ENCODE peak calls at places on chromosomes 6 and 20, in ten cellular contexts. J is hepatocyte, I is iPS DF 6.9, Y is neural progenitor cell, X is mesendoderm, N is IMR-90, Q is upper lobe of right lung, M is Peyer's patch, D is lower lobe of right lung, K is Karpas-422. T is an unnamed sample.

GRCh38 chr20:7608246-7608645 is 332.0 kb downstream of the HAO1 start:
- DNase-seq in J (no peak), I (no peak), Y (peak; percentile 37), X (peak; percentile 19), N (no peak), Q (no peak), M (no peak), D (no peak), K (no peak), T (no peak)

GRCh38 chr6:101015541-101015940 is 134.4 kb upstream of the ASCC3 start:
- DNase-seq in J (no peak), I (no peak), Y (no peak), X (no peak), N (no peak), Q (no peak), M (no peak), D (no peak), K (no peak), T (no peak)

GRCh38 chr6:161133973-161134372 is 139.9 kb downstream of the AGPAT4 start:
- DNase-seq in J (no peak), I (no peak), Y (no peak), X (no peak), N (no peak), Q (no peak), M (no peak), D (no peak), K (no peak), T (no peak)

GRCh38 chr20:31842471-31843157 is 2.8 kb downstream of the FOXS1 start:
- DNase-seq in J (no peak), I (no peak), Y (peak; percentile 47), X (no peak), N (peak; percentile 59), Q (no peak), M (no peak), D (no peak), K (no peak), T (no peak)

GRCh38 chr6:105250523-105250922 is 70.7 kb upstream of the POPDC3 start:
- DNase-seq in J (peak; percentile 46), I (no peak), Y (no peak), X (no peak), N (no peak), Q (no peak), M (no peak), D (no peak), K (no peak), T (no peak)

GRCh38 chr6:15818491-15818890 is 155.7 kb upstream of the DTNBP1 start:
- DNase-seq in J (no peak), I (no peak), Y (no peak), X (no peak), N (no peak), Q (no peak), M (no peak), D (no peak), K (no peak), T (no peak)

GRCh38 chr20:53104889-53105288 is 132.7 kb downstream of the TSHZ2 start:
- DNase-seq in J (no peak), I (no peak), Y (no peak), X (no peak), N (no peak), Q (no peak), M (no peak), D (no peak), K (no peak), T (no peak)

GRCh38 chr20:3739054-3739925 is 6.8 kb downstream of the HSPA12B start:
- DNase-seq in J (peak; percentile 3), I (no peak), Y (no peak), X (no peak), N (no peak), Q (no peak), M (no peak), D (no peak), K (no peak), T (no peak)

GRCh38 chr6:17902953-17903352 is 84.5 kb downstream of the KIF13A start:
- DNase-seq in J (no peak), I (no peak), Y (no peak), X (no peak), N (no peak), Q (no peak), M (no peak), D (no peak), K (no peak), T (no peak)

GRCh38 chr6:13769655-13770053 is 44.7 kb downstream of the MCUR1 start:
- DNase-seq in J (no peak), I (peak; percentile 20), Y (no peak), X (no peak), N (no peak), Q (no peak), M (no peak), D (no peak), K (no peak), T (no peak)

GRCh38 chr6:9205645-9206044 is 770.3 kb upstream of the SLC35B3 start:
- DNase-seq in J (no peak), I (no peak), Y (no peak), X (no peak), N (no peak), Q (no peak), M (no peak), D (no peak), K (no peak), T (no peak)

GRCh38 chr20:47080365-47080764 is 185.7 kb downstream of the EYA2 start:
- DNase-seq in J (no peak), I (no peak), Y (no peak), X (no peak), N (no peak), Q (no peak), M (no peak), D (no peak), K (no peak), T (no peak)

GRCh38 chr6:4291453-4292403 is 156.4 kb upstream of the ECI2 start:
- DNase-seq in J (peak; percentile 26), I (no peak), Y (no peak), X (peak; percentile 31), N (peak; percentile 75), Q (no peak), M (no peak), D (no peak), K (no peak), T (no peak)

GRCh38 chr6:36962874-36963273 is 8.3 kb downstream of the PI16 start:
- DNase-seq in J (peak; percentile 55), I (peak; percentile 85), Y (peak; percentile 89), X (peak; percentile 96), N (peak; percentile 51), Q (peak; percentile 76), M (peak; percentile 58), D (peak; percentile 84), K (peak; percentile 87), T (peak; percentile 85)

DNA sequence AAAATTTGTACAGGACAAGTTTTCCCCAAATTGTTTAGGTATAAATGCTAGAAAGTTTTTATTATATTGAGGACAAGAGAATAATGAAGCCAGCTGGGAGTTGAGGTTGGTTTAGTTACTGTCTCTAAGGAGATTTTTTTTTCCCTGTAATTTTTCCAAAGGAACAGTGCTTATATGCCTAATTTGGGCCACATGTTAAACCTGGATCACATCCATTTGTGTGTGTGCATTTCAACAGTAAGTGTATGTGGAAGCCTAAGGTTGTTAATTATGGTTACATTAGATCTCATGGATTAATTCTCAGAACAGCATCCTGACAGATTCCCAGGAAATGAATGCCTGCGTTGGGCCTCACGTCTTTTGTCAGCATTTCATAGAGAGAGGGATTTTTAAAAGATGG is 4.5 kb downstream of the IGF2R start:
- DNase-seq in J (no peak), I (no peak), Y (no peak), X (no peak), N (peak; percentile 30), Q (no peak), M (no peak), D (no peak), K (no peak), T (no peak)
- H3K4me1 ChIP-seq in J (peaks cover 62% of the 10 kb centered on the region), I (peaks cover 8% of the 10 kb centered on the region), Y (peaks cover 35% of the 10 kb centered on the region), X (peaks cover 1% of the 10 kb centered on the region), N (peaks cover 21% of the 10 kb centered on the region), Q (peaks cover 67% of the 10 kb centered on the region), M (peaks cover 14% of the 10 kb centered on the region), D (peaks cover 71% of the 10 kb centered on the region), K (peaks cover 15% of the 10 kb centered on the region), T (peaks cover 31% of the 10 kb centered on the region)

GRCh38 chr6:67285770-67286495 is 1349.1 kb upstream of the ADGRB3 start:
- DNase-seq in J (no peak), I (no peak), Y (no peak), X (no peak), N (no peak), Q (no peak), M (no peak), D (no peak), K (no peak), T (no peak)
- H3K4me3 ChIP-seq in J (no peak overlapping the region), I (no peak overlapping the region), Y (no peak overlapping the region), X (no peak overlapping the region), N (no peak overlapping the region), Q (no peak overlapping the region), M (no peak overlapping the region), D (no peak overlapping the region), K (no peak overlapping the region), T (no peak overlapping the region)

GRCh38 chr6:7215798-7216231 is 97.2 kb downstream of the SSR1 start:
- DNase-seq in J (no peak), I (no peak), Y (no peak), X (no peak), N (no peak), Q (no peak), M (no peak), D (no peak), K (no peak), T (no peak)

GRCh38 chr6:7216941-7217621 is 95.9 kb downstream of the SSR1 start:
- DNase-seq in J (no peak), I (no peak), Y (peak; percentile 82), X (peak; percentile 92), N (no peak), Q (no peak), M (no peak), D (peak; percentile 49), K (no peak), T (no peak)

GRCh38 chr6:7219310-7219709 is 93.7 kb downstream of the SSR1 start:
- DNase-seq in J (peak; percentile 37), I (no peak), Y (no peak), X (no peak), N (peak; percentile 52), Q (no peak), M (no peak), D (no peak), K (no peak), T (no peak)

GRCh38 chr6:7215140-7215539 is 97.9 kb downstream of the SSR1 start:
- DNase-seq in J (no peak), I (no peak), Y (no peak), X (no peak), N (peak; percentile 70), Q (no peak), M (no peak), D (no peak), K (no peak), T (no peak)

DNA sequence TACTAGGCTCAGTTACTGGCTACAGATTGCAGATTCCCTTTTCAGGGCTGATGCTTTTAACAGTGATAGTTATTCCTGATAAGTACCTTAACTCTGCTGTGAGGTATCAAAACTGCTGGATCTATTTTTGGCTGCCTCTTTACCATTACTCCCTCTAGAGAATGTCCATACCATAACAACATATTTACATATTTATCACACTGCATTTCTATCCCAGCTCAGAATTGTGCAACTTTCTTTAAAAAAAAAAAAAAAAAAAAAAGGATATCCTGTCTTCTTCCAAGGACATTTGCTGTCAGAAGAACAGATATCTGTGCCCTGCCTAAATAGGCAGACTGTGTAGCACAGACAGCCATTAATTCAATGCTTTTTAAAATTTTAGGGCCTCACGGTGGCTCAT is 94.4 kb downstream of the SSR1 start:
- DNase-seq in J (no peak), I (no peak), Y (no peak), X (no peak), N (no peak), Q (no peak), M (no peak), D (no peak), K (no peak), T (no peak)
- H3K36me3 ChIP-seq in J (no peaks in the 10 kb centered on the region), I (no peaks in the 10 kb centered on the region), Y (no peaks in the 10 kb centered on the region), X (no peaks in the 10 kb centered on the region), N (peaks cover 34% of the 10 kb centered on the region), Q (peaks cover 56% of the 10 kb centered on the region), M (no peaks in the 10 kb centered on the region), D (peaks cover 70% of the 10 kb centered on the region), K (no peaks in the 10 kb centered on the region), T (peaks cover 57% of the 10 kb centered on the region)

GRCh38 chr6:1607236-1607556 is 2.5 kb upstream of the FOXC1 start:
- DNase-seq in J (no peak), I (no peak), Y (no peak), X (no peak), N (no peak), Q (no peak), M (no peak), D (no peak), K (no peak), T (no peak)
- H3K4me1 ChIP-seq in J (peaks cover 22% of the 10 kb centered on the region), I (peaks cover 9% of the 10 kb centered on the region), Y (peaks cover 25% of the 10 kb centered on the region), X (peaks cover 11% of the 10 kb centered on the region), N (peaks cover 2% of the 10 kb centered on the region), Q (peaks cover 16% of the 10 kb centered on the region), M (peaks cover 37% of the 10 kb centered on the region), D (peaks cover 51% of the 10 kb centered on the region), K (peaks cover 2% of the 10 kb centered on the region), T (peaks cover 20% of the 10 kb centered on the region)